ENCODE peak calls at places on chromosomes 12 and 14, in six cellular contexts. F is IMR-90; I is Peyer's patch; P is CD8-positive, alpha-beta memory T cell; E is putamen; S is RWPE1. J is an unnamed sample.

GRCh38 chr14:23695220-23695999 is 59.2 kb downstream of the DHRS2 start:
- DNase-seq in F (no peak), I (no peak), P (no peak), E (no peak), S (no peak), J (no peak)

GRCh38 chr14:68790656-68791077 is 2.2 kb downstream of the ZFP36L1 start:
- DNase-seq in F (no peak), I (no peak), P (no peak), E (no peak), S (no peak), J (no peak)

GRCh38 chr12:105280966-105281693 is 45.2 kb upstream of the APPL2 start:
- DNase-seq in F (no peak), I (no peak), P (no peak), E (no peak), S (no peak), J (no peak)

GRCh38 chr14:61860294-61860918 is 98.2 kb downstream of the SNAPC1 start:
- DNase-seq in F (peak), I (no peak), P (peak), E (no peak), S (peak), J (peak)

GRCh38 chr12:56521209-56521589 is 421 bp upstream of the RBMS2 start:
- DNase-seq in F (no peak), I (no peak), P (no peak), E (no peak), S (no peak), J (peak)

GRCh38 chr12:59383426-59383822 is 212.4 kb upstream of the SLC16A7 start:
- DNase-seq in F (peak), I (no peak), P (no peak), E (no peak), S (no peak), J (no peak)

GRCh38 chr14:77580477-77580876 is 36.0 kb downstream of the SPTLC2 start:
- DNase-seq in F (no peak), I (no peak), P (no peak), E (no peak), S (no peak), J (no peak)

GRCh38 chr14:30558675-30559555 is at the start of gene G2E3:
- DNase-seq in F (peak), I (peak), P (peak), E (peak), S (peak), J (peak)

GRCh38 chr14:105075364-105076295 is 10.4 kb upstream of the GPR132 start:
- DNase-seq in F (peak), I (peak), P (no peak), E (no peak), S (no peak), J (peak)

GRCh38 chr12:108043750-108044149 is 85.3 kb upstream of the WSCD2 start:
- DNase-seq in F (no peak), I (no peak), P (no peak), E (no peak), S (no peak), J (no peak)

GRCh38 chr12:39431002-39431796 is 11.7 kb downstream of the KIF21A start:
- DNase-seq in F (no peak), I (no peak), P (no peak), E (no peak), S (no peak), J (no peak)

GRCh38 chr14:41016213-41016612 is 590.5 kb upstream of the LRFN5 start:
- DNase-seq in F (no peak), I (no peak), P (no peak), E (no peak), S (no peak), J (no peak)

GRCh38 chr14:22370084-22370847 is 218.8 kb downstream of the DAD1 start:
- DNase-seq in F (no peak), I (no peak), P (no peak), E (no peak), S (peak), J (no peak)

GRCh38 chr12:49705479-49706267 is 1.5 kb downstream of the FMNL3 start:
- DNase-seq in F (peak), I (no peak), P (no peak), E (peak), S (no peak), J (peak)

GRCh38 chr12:66960704-66961690 is 282.1 kb upstream of the GRIP1 start:
- DNase-seq in F (no peak), I (no peak), P (no peak), E (no peak), S (peak), J (no peak)

GRCh38 chr12:108724054-108724889 is 7.0 kb downstream of the CORO1C start:
- DNase-seq in F (peak), I (no peak), P (no peak), E (no peak), S (no peak), J (no peak)

GRCh38 chr12:70180140-70180539 is 63.1 kb upstream of the CNOT2 start:
- DNase-seq in F (no peak), I (no peak), P (no peak), E (peak), S (no peak), J (no peak)

GRCh38 chr14:104660597-104660996 is 28.8 kb upstream of the INF2 start:
- DNase-seq in F (no peak), I (no peak), P (no peak), E (no peak), S (no peak), J (peak)

GRCh38 chr12:51953925-51954324 is 2.4 kb downstream of the ACVR1B start:
- DNase-seq in F (no peak), I (no peak), P (no peak), E (no peak), S (no peak), J (no peak)

GRCh38 chr12:62862259-62862881 is 72.6 kb downstream of the PPM1H start:
- DNase-seq in F (peak), I (no peak), P (no peak), E (no peak), S (peak), J (no peak)

GRCh38 chr12:107134558-107134957 is 41.2 kb upstream of the CRY1 start:
- DNase-seq in F (no peak), I (no peak), P (no peak), E (no peak), S (no peak), J (no peak)

GRCh38 chr12:119988440-119988787 is 622 bp upstream of the BICDL1 start:
- DNase-seq in F (peak), I (no peak), P (no peak), E (no peak), S (peak), J (no peak)

GRCh38 chr14:70707138-70708038 is 65.7 kb downstream of the TTC9 start:
- DNase-seq in F (peak), I (no peak), P (no peak), E (no peak), S (peak), J (no peak)

J was measured in transverse colon.